ENCODE peak calls at places on chromosomes 6 and 20, in seven cellular contexts. S is heart left ventricle, X is spleen, M is Peyer's patch, Z is body of pancreas, Y is transverse colon, N is ovary. D is an unnamed sample.

GRCh38 chr20:64246616-64247311 is 8.8 kb upstream of the PCMTD2 start:
- DNase-seq in Z (no peak), N (no peak), X (peak), M (no peak), S (no peak), Y (no peak), D (peak)

GRCh38 chr6:7136859-7137334 is 29.1 kb downstream of the RREB1 start:
- DNase-seq in S (no peak), Y (peak), X (peak), Z (peak), N (no peak), M (peak), D (no peak)

GRCh38 chr6:31114540-31114876 is at the start of gene PSORS1C1:
- DNase-seq in Y (peak), M (no peak), X (peak), Z (peak), S (peak), N (peak), D (peak)

GRCh38 chr6:134512946-134513345 is 195.0 kb upstream of the SGK1 start:
- DNase-seq in M (no peak), N (no peak), Z (no peak), Y (no peak), S (peak), X (no peak), D (no peak)

GRCh38 chr6:20200761-20201160 is 11.5 kb downstream of the MBOAT1 start:
- DNase-seq in N (peak), X (no peak), S (no peak), M (no peak), Z (peak), Y (no peak), D (no peak)

GRCh38 chr6:144335315-144335861 is 50.3 kb downstream of the UTRN start:
- DNase-seq in Y (no peak), M (peak), Z (no peak), S (no peak), N (no peak), X (no peak), D (no peak)

GRCh38 chr6:113526995-113527394 is 330.1 kb upstream of the MARCKS start:
- DNase-seq in N (no peak), Y (no peak), M (no peak), Z (no peak), X (no peak), S (no peak), D (no peak)

GRCh38 chr6:111764238-111765182 is 108.7 kb downstream of the FYN start:
- DNase-seq in N (no peak), X (peak), Z (no peak), S (no peak), M (peak), Y (peak), D (no peak)

GRCh38 chr6:20409427-20409971 is 7.8 kb downstream of the E2F3 start:
- DNase-seq in S (no peak), X (no peak), Z (no peak), Y (peak), N (no peak), M (peak), D (no peak)

GRCh38 chr20:39283464-39283863 is 321.3 kb downstream of the DHX35 start:
- DNase-seq in N (no peak), M (no peak), X (no peak), Y (no peak), Z (no peak), S (no peak), D (no peak)

GRCh38 chr6:87847830-87848210 is 145.8 kb upstream of the AKIRIN2 start:
- DNase-seq in M (no peak), X (no peak), N (no peak), Z (no peak), S (no peak), Y (no peak), D (no peak)

DNA sequence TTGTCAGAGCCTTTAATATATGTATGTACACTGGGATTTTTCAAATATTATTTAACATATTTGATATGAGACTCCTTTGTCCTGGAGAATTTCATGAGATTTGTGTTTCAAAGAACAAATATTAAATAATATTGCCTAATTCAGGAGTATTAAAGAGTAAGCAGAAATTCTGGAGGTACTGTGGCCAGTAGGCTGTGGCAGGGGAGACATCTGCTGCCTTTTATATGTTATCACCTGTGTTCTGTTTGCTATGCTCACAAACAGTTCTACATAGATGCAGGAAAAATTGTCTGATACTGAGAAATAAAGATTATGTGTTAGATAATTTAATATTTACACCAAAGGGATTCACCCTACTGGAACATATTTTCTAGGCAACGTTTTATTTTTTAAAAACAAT is 395.4 kb upstream of the SLC35B3 start:
- DNase-seq in S (no peak), Y (no peak), N (no peak), M (no peak), X (no peak), Z (no peak), D (no peak)
- TF ChIP-seq CTCF in S (no peak), Y (no peak), N (no peak), M (no peak), X (no peak), Z (no peak), D (no peak)

GRCh38 chr6:116461563-116462507 is 660 bp downstream of the CALHM6 start:
- DNase-seq in N (peak), Y (peak), M (peak), Z (peak), S (peak), X (peak), D (no peak)
- TF ChIP-seq POLR2A in N (no peak), Y (no peak), M (no peak), Z (no peak), S (no peak), X (no peak), D (no peak)

GRCh38 chr20:44326391-44327159 is 10.3 kb upstream of the R3HDML start:
- DNase-seq in X (no peak), M (no peak), N (no peak), S (no peak), Y (no peak), Z (peak), D (no peak)
- TF ChIP-seq CTCF in X (no peak), M (no peak), N (no peak), S (no peak), Y (peak), Z (no peak), D (no peak)

GRCh38 chr6:135897087-135897486 is 45.6 kb downstream of the PDE7B start:
- DNase-seq in Y (no peak), X (no peak), N (no peak), M (no peak), Z (no peak), S (no peak), D (no peak)

GRCh38 chr6:135895231-135895931 is 43.9 kb downstream of the PDE7B start:
- DNase-seq in Y (no peak), M (no peak), S (no peak), Z (no peak), N (no peak), X (no peak), D (no peak)
- TF ChIP-seq POLR2A in Y (no peak), M (no peak), S (no peak), Z (no peak), N (no peak), X (no peak), D (no peak)

DNA sequence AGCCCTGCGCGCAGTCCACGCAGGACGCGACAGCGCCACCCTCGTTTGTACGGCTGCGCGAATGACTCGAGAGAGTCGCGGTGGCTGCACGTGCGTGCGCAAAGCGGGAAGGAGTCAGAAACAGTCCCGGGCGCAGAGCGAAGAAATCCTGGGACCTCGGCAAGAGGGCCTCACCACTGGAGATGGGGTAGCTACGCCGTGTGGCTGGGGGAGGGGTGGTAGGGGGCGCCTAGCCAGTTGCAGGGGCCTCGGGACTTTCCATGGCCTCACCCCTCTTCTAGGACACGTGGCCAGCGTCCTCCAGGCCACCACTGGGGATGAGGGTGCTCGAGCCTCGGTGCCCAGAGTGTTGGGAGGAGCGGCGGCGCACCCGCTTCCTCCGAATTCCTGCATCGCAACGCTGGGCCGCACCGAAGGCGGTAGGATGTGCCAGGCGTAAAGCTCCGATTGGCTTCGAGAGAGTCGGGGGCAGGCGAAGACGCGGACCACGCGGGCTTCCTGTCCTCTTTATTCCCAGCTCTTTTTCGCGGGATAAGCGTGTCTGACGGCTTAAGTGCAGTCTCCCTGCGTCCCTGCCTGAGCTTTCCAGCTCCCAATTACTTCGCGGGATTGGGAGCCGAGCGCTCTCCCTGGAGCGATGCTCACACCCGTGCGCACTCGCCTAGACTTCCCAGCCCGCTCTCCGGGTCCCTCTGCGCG is 38.7 kb downstream of the NCR2 start:
- DNase-seq in Y (no peak), N (no peak), M (no peak), X (no peak), Z (no peak), S (no peak), D (no peak)
- TF ChIP-seq CTCF in Y (no peak), N (no peak), M (no peak), X (no peak), Z (no peak), S (no peak), D (no peak)

GRCh38 chr6:106512048-106512957 is 117.0 kb downstream of the RTN4IP1 start:
- DNase-seq in N (peak), Z (peak), M (peak), S (peak), X (peak), Y (peak), D (peak)

GRCh38 chr6:106509420-106510089 is 119.7 kb downstream of the RTN4IP1 start:
- DNase-seq in Y (no peak), N (no peak), S (no peak), Z (no peak), M (peak), X (peak), D (no peak)

GRCh38 chr6:106510090-106510970 is 119.0 kb downstream of the RTN4IP1 start:
- DNase-seq in N (peak), M (peak), Z (peak), S (peak), X (peak), Y (peak), D (peak)

GRCh38 chr6:106512958-106513480 is 116.3 kb downstream of the RTN4IP1 start:
- DNase-seq in N (no peak), Y (no peak), S (no peak), Z (no peak), X (no peak), M (peak), D (no peak)

DNA sequence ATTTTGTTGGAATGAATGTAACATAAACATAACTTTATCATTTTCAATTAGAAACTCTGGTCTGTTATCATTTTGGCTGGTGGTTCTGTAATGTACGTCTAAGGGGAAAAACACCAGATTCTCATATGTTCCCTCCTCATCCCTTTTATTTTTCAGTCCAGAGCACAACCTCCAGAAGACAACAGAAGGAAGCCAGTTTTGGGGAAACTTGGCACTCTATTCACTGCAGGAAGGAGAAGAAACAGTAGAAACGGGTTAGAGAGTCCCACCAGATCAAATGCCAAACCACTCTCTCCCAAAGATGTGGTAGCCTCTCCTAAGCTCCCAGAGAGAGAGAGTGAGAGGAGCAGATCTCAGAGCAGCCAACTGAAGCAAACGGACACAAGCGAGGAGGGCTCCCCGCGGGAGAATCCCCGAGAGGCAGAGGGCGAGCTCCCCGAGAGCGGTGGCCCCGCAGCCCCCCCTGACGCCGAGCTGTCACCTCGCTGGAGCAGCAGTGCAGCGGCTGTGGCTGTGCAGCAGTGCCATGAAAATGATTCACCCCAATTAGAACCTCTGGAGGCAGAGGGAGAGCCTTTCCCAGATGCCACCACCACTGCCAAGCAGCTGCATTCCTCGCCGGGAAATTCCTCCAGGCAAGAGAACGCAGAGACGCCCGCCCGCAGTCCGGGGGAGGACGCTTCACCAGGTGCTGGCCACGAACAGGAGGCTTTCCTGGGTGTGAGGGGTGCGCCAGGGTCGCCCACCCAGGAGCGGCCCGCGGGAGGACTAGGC is 117.8 kb downstream of the RTN4IP1 start:
- DNase-seq in X (peak), Z (peak), S (no peak), N (peak), Y (peak), M (peak), D (peak)
- TF ChIP-seq POLR2A in X (no peak), Z (no peak), S (no peak), N (no peak), Y (no peak), M (no peak), D (no peak)

DNA sequence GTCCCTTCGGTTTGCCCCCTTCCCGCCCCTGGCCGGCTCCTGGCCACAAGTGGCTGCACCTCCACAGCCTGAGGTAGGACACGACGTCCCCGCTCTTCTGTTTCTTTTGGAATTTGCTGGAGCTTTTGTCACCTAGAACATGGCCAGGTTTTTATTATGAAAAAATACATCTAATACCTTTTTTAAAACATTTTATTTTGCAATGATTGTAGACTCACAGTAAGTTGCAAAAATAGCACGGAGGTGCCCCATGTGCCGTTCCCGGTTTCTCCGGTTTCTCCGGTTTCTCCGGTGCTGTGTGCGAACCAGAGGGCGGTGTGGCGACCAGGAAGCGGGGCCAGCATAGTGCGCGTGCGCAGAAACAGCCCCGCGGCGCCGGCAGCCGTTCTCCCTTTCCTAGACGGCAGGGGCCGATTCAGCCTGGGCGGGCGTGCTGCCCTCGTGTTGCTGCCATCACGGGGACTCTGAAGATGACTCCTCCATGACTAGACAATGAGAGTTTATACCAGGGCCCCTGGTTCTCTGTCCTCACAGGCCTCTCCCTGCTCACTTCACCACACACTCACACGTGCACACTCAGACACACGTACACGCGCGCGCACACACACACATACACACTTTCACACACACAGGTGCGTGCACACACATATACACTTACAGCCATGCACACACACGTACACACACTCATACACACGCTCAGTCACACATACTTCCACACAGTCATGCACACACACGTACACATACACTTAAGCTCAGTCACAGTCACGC is 102.1 kb downstream of the TMEM242 start:
- DNase-seq in Z (peak), M (peak), Y (peak), S (peak), N (peak), X (peak), D (peak)
- TF ChIP-seq CTCF in Z (no peak), M (peak), Y (peak), S (no peak), N (no peak), X (no peak), D (peak)

DNA sequence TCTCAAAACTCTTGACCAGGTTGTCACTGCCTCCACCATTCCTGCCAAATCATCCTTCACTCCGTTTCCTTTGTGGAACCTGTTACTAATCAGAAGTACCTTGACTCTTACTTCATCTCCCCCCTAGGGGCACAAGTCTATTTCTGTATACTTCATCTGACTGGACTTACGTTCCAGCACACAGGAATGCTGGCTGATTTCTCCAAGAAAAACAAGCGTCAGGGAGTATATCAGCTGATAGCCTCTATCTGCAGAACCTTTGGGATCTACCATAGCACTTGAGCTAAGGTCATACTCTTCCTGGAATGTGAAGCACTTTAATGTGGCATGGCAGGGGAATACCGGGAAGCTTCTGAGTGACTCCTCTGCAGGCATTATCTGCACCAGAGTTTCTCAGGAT is 178.1 kb upstream of the MOCS1 start:
- DNase-seq in X (no peak), Z (no peak), M (no peak), Y (no peak), S (no peak), N (no peak), D (no peak)
- TF ChIP-seq POLR2A in X (no peak), Z (no peak), M (no peak), Y (no peak), S (no peak), N (no peak), D (no peak)

GRCh38 chr20:57999465-58000111 is 228.9 kb downstream of the ANKRD60 start:
- DNase-seq in N (no peak), X (peak), Y (peak), M (no peak), Z (no peak), S (peak), D (peak)

GRCh38 chr20:57998981-57999464 is 229.4 kb downstream of the ANKRD60 start:
- DNase-seq in S (no peak), Y (no peak), Z (no peak), N (no peak), X (peak), M (no peak), D (no peak)

GRCh38 chr20:57996936-57997629 is 231.4 kb downstream of the ANKRD60 start:
- DNase-seq in M (no peak), Y (no peak), S (no peak), X (peak), N (no peak), Z (no peak), D (no peak)

GRCh38 chr20:57996465-57996864 is 232.0 kb downstream of the ANKRD60 start:
- DNase-seq in Z (no peak), X (no peak), N (no peak), M (no peak), S (no peak), Y (no peak), D (no peak)

DNA sequence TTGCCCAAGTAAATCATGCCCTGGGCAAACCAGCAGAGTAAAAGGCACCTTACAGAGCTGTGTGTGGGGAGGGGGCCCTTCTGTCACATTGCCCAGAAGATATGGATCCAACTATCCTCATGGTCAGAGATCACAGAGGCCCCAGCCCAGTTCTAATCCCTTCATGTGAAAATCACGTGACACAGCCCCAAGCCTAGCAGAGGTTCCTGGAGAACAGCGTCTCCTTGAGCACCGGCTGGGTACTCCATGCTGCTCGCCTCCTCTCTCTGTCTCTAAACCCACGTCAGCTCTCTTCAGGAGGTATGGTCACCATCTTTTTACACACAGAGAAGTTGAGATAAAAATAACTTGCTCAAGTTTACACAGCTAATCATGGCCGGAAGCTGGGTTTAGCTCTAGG is 230.2 kb downstream of the ANKRD60 start:
- DNase-seq in Z (no peak), S (no peak), M (no peak), Y (no peak), N (no peak), X (no peak), D (no peak)
- TF ChIP-seq CTCF in Z (no peak), S (no peak), M (no peak), Y (no peak), N (no peak), X (no peak), D (no peak)